ENCODE peak calls at places on chromosomes 3 and 15, in four cellular contexts. One of them, this sample, is unnamed.
A peak's percentile ranks its signal among the peaks of the same experiment; 100 is the strongest.

GRCh38 chr15:93028632-93029612 is 60.1 kb downstream of the RGMA start:
- DNase-seq in T follicular helper cell: no peak
- DNase-seq in GM10248: peak; percentile 15
- DNase-seq in iPS-NIHi11: no peak
- DNase-seq in this sample: no peak

GRCh38 chr3:59251899-59252298 is 202.1 kb upstream of the CFAP20DC start:
- DNase-seq in T follicular helper cell: no peak
- DNase-seq in GM10248: no peak
- DNase-seq in iPS-NIHi11: no peak
- DNase-seq in this sample: no peak

GRCh38 chr15:92709064-92709463 is 53.5 kb upstream of the FAM174B start:
- DNase-seq in T follicular helper cell: no peak
- DNase-seq in GM10248: no peak
- DNase-seq in iPS-NIHi11: no peak
- DNase-seq in this sample: no peak

GRCh38 chr15:51621917-51622268 is 678 bp downstream of the DMXL2 start:
- DNase-seq in T follicular helper cell: peak; percentile 1
- DNase-seq in GM10248: peak; percentile 60
- DNase-seq in iPS-NIHi11: peak; percentile 55
- DNase-seq in this sample: no peak

GRCh38 chr3:163056874-163057497 is 1560.4 kb downstream of the OTOL1 start:
- DNase-seq in T follicular helper cell: no peak
- DNase-seq in GM10248: peak; percentile 40
- DNase-seq in iPS-NIHi11: peak; percentile 74
- DNase-seq in this sample: no peak

GRCh38 chr3:6455031-6455430 is 405.9 kb upstream of the GRM7 start:
- DNase-seq in T follicular helper cell: no peak
- DNase-seq in GM10248: no peak
- DNase-seq in iPS-NIHi11: no peak
- DNase-seq in this sample: no peak

GRCh38 chr3:56133423-56133822 is 334.8 kb downstream of the ERC2 start:
- DNase-seq in T follicular helper cell: no peak
- DNase-seq in GM10248: no peak
- DNase-seq in iPS-NIHi11: no peak
- DNase-seq in this sample: no peak

GRCh38 chr15:38367476-38367875 is 86.5 kb upstream of the FAM98B start:
- DNase-seq in T follicular helper cell: no peak
- DNase-seq in GM10248: no peak
- DNase-seq in iPS-NIHi11: no peak
- DNase-seq in this sample: no peak

GRCh38 chr15:36958611-36959010 is 141.7 kb downstream of the MEIS2 start:
- DNase-seq in T follicular helper cell: no peak
- DNase-seq in GM10248: no peak
- DNase-seq in iPS-NIHi11: no peak
- DNase-seq in this sample: no peak

GRCh38 chr15:45637552-45638033 is 2.8 kb downstream of the SQOR start:
- DNase-seq in T follicular helper cell: no peak
- DNase-seq in GM10248: peak; percentile 77
- DNase-seq in iPS-NIHi11: no peak
- DNase-seq in this sample: no peak

GRCh38 chr3:142019794-142020320 is 129.5 kb downstream of the TFDP2 start:
- DNase-seq in T follicular helper cell: no peak
- DNase-seq in GM10248: peak; percentile 43
- DNase-seq in iPS-NIHi11: no peak
- DNase-seq in this sample: no peak

GRCh38 chr3:148233403-148233802 is 464.3 kb upstream of the AGTR1 start:
- DNase-seq in T follicular helper cell: no peak
- DNase-seq in GM10248: no peak
- DNase-seq in iPS-NIHi11: no peak
- DNase-seq in this sample: no peak

GRCh38 chr3:22117751-22118346 is 366.8 kb upstream of the ZNF385D start:
- DNase-seq in T follicular helper cell: no peak
- DNase-seq in GM10248: no peak
- DNase-seq in iPS-NIHi11: peak; percentile 21
- DNase-seq in this sample: no peak

This sample was measured in T-helper 1 cell.